ENCODE peak calls at places on chromosomes 1 and 21, in ten cellular contexts. P, R, W, J, E, D, H, V, U and K are unnamed samples.

GRCh38 chr1:53754484-53755312 is 15.7 kb upstream of the GLIS1 start:
- DNase-seq in P (no peak), R (peak; percentile 80), W (peak; percentile 75), J (peak; percentile 57), E (no peak), D (peak; percentile 38), H (no peak), V (peak; percentile 46), U (peak; percentile 49), K (peak; percentile 57)

GRCh38 chr1:4317207-4317606 is 337.2 kb upstream of the AJAP1 start:
- DNase-seq in P (no peak), R (no peak), W (no peak), J (no peak), E (no peak), D (no peak), H (no peak), V (no peak), U (no peak), K (no peak)

GRCh38 chr1:184461321-184461720 is 74.5 kb downstream of the C1orf21 start:
- DNase-seq in P (no peak), R (no peak), W (no peak), J (no peak), E (no peak), D (peak; percentile 68), H (no peak), V (no peak), U (no peak), K (no peak)

GRCh38 chr1:59574085-59574484 is 240.7 kb upstream of the HOOK1 start:
- DNase-seq in P (no peak), R (peak; percentile 95), W (no peak), J (peak; percentile 77), E (no peak), D (no peak), H (no peak), V (no peak), U (no peak), K (no peak)

GRCh38 chr1:236757640-236758039 is 37.5 kb upstream of the MTR start:
- DNase-seq in P (no peak), R (no peak), W (no peak), J (no peak), E (no peak), D (no peak), H (no peak), V (no peak), U (no peak), K (no peak)

GRCh38 chr1:14686701-14687100 is 88.2 kb downstream of the KAZN start:
- DNase-seq in P (no peak), R (no peak), W (peak; percentile 81), J (no peak), E (no peak), D (no peak), H (no peak), V (no peak), U (no peak), K (no peak)

GRCh38 chr1:116127123-116127847 is 16.1 kb downstream of the MAB21L3 start:
- DNase-seq in P (no peak), R (peak; percentile 46), W (no peak), J (no peak), E (no peak), D (no peak), H (no peak), V (no peak), U (no peak), K (no peak)

GRCh38 chr1:45685308-45686080 is 839 bp downstream of the GPBP1L1 start:
- DNase-seq in P (no peak), R (peak; percentile 16), W (peak; percentile 9), J (peak; percentile 2), E (no peak), D (no peak), H (no peak), V (no peak), U (no peak), K (no peak)

GRCh38 chr21:33540711-33541104 is 1.2 kb downstream of the GART start:
- DNase-seq in P (no peak), R (no peak), W (no peak), J (no peak), E (no peak), D (no peak), H (no peak), V (no peak), U (no peak), K (no peak)

GRCh38 chr1:214997685-214998084 is 84.9 kb upstream of the KCNK2 start:
- DNase-seq in P (no peak), R (no peak), W (no peak), J (no peak), E (no peak), D (no peak), H (no peak), V (no peak), U (no peak), K (no peak)

GRCh38 chr1:178672434-178672833 is 52.6 kb upstream of the RALGPS2 start:
- DNase-seq in P (no peak), R (no peak), W (no peak), J (no peak), E (no peak), D (no peak), H (no peak), V (no peak), U (no peak), K (no peak)

GRCh38 chr1:229344937-229345684 is 2.3 kb upstream of the CCSAP start:
- DNase-seq in P (no peak), R (no peak), W (no peak), J (no peak), E (no peak), D (no peak), H (no peak), V (no peak), U (no peak), K (no peak)

GRCh38 chr1:3732747-3733602 is 19.3 kb upstream of the CCDC27 start:
- DNase-seq in P (no peak), R (peak; percentile 9), W (peak; percentile 33), J (no peak), E (no peak), D (no peak), H (peak; percentile 51), V (no peak), U (no peak), K (peak; percentile 45)

GRCh38 chr1:209610378-209610905 is 26.9 kb downstream of the CAMK1G start:
- DNase-seq in P (no peak), R (no peak), W (no peak), J (no peak), E (no peak), D (no peak), H (no peak), V (no peak), U (no peak), K (no peak)
- TF ChIP-seq CTCF in P (no peak), R (no peak), W (no peak), J (no peak), E (no peak), D (no peak), H (no peak), V (no peak), U (no peak), K (no peak)

GRCh38 chr1:169266133-169266532 is 101.5 kb downstream of the NME7 start:
- DNase-seq in P (no peak), R (no peak), W (no peak), J (no peak), E (no peak), D (no peak), H (no peak), V (no peak), U (no peak), K (no peak)

DNA sequence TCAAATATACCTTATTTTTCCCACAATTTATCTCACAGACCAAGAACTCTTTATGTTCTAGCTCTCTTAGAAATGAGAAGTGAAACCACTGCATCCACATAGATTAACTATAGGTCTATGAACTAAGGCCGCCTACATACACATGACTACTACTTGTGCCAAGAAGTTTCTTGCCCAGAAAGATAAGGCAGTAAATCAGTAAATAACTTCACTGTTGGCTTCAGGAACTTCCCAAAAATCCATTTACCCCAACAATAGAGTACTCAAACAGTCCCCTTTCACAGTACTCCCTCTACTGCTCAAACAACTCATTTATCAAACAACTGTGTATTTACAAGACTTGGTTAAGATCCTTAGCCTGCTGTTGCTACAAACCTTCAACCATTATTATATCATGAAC is 96.5 kb downstream of the NME7 start:
- DNase-seq in P (no peak), R (no peak), W (peak; percentile 13), J (no peak), E (no peak), D (no peak), H (no peak), V (no peak), U (peak; percentile 11), K (no peak)
- TF ChIP-seq CTCF in P (peak; percentile 58), R (no peak), W (no peak), J (no peak), E (no peak), D (no peak), H (no peak), V (peak; percentile 8), U (no peak), K (no peak)

DNA sequence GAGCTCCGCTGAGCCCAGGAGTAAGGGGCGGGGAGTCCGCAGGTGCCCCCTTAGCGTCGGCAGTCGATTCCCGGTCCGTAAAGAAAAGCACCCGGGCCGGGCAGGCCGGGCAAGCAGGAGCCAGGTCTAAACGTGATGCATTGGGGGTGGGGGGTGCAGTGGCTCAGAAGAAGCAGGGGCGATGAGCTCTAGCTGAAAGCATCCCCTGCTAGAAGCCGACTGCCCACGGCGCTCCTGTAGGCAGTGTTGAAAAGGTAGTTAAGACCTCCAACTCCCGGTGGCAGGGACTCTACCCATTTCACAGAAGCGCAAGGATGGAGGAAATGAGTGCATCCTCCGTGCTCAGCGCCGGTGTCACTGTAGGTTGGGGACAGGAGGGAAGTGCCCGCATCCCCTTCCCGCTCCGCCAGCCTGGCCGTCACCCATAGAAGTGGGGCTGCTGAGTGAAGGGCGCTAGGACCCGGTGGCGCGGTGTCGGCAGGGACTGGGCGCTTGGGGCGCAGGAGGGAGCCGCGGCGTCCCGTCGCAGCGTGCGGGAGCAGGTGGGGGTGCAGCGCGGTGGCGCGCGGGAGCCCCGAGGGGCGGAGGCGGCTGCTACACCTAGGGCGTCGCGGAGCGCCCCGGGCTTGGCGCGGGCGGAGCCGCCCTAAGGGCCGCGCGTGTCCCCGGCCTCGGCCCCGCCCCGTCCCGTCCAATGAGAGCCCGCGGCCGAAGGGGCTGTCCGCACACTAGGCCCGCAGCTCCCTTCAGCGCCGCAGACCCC is at the start of gene WNT2B:
- DNase-seq in P (peak; percentile 36), R (no peak), W (peak; percentile 60), J (no peak), E (peak; percentile 31), D (peak; percentile 36), H (no peak), V (peak; percentile 40), U (peak; percentile 80), K (peak; percentile 51)
- TF ChIP-seq CTCF in P (no peak), R (no peak), W (no peak), J (no peak), E (no peak), D (no peak), H (no peak), V (no peak), U (no peak), K (no peak)

GRCh38 chr1:66924756-66925557 is at the start of the genes DNAI4 and MIER1:
- DNase-seq in P (peak; percentile 97), R (peak; percentile 97), W (peak; percentile 99), J (peak; percentile 97), E (peak; percentile 99), D (peak; percentile 94), H (peak; percentile 99), V (peak; percentile 98), U (peak; percentile 97), K (peak; percentile 98)
- TF ChIP-seq CTCF in P (peak; percentile 62), R (no peak), W (no peak), J (peak; percentile 45), E (no peak), D (peak; percentile 5), H (peak; percentile 17), V (peak; percentile 17), U (no peak), K (no peak)

GRCh38 chr1:201171063-201172036 is 17.1 kb upstream of the TMEM9 start:
- DNase-seq in P (peak; percentile 31), R (peak; percentile 58), W (peak; percentile 66), J (peak; percentile 12), E (no peak), D (peak; percentile 54), H (peak; percentile 62), V (peak; percentile 86), U (peak; percentile 80), K (peak; percentile 76)
- TF ChIP-seq CTCF in P (peak; percentile 32), R (peak; percentile 18), W (peak; percentile 41), J (peak; percentile 52), E (peak; percentile 16), D (peak; percentile 38), H (peak; percentile 25), V (peak; percentile 72), U (no peak), K (peak; percentile 44)